ENCODE peak calls at places on chromosome 6, in six cellular contexts. Q is GM12892, U is GM12878, C is HepG2, X is H1, O is K562. B is an unnamed sample.

GRCh38 chr6:144434308-144434990 is 149.3 kb downstream of the UTRN start:
- DNase-seq in X (no peak), U (no peak), Q (no peak), C (no peak), O (no peak), B (no peak)

GRCh38 chr6:107805504-107805903 is 18.6 kb downstream of the SCML4 start:
- DNase-seq in Q (no peak), O (no peak), X (no peak), U (no peak), C (no peak), B (no peak)

GRCh38 chr6:14612016-14612415 is 494.4 kb downstream of the CD83 start:
- DNase-seq in C (no peak), O (no peak), X (no peak), U (no peak), Q (no peak), B (no peak)

GRCh38 chr6:53811746-53812145 is 16.9 kb downstream of the LRRC1 start:
- DNase-seq in X (no peak), Q (no peak), C (no peak), U (no peak), O (no peak), B (no peak)

GRCh38 chr6:126051739-126052138 is 65.4 kb downstream of the TRMT11 start:
- DNase-seq in U (no peak), Q (no peak), O (no peak), X (no peak), C (no peak), B (no peak)

GRCh38 chr6:17881085-17881883 is 106.2 kb downstream of the KIF13A start:
- DNase-seq in Q (no peak), X (no peak), O (no peak), C (no peak), U (no peak), B (no peak)

GRCh38 chr6:63742060-63742459 is 106.5 kb downstream of the PHF3 start:
- DNase-seq in C (no peak), Q (no peak), O (no peak), X (no peak), U (no peak), B (no peak)

GRCh38 chr6:90598192-90598951 is 11.5 kb upstream of the MAP3K7 start:
- DNase-seq in O (no peak), Q (no peak), C (no peak), U (no peak), X (no peak), B (no peak)

GRCh38 chr6:150256618-150257272 is 112.1 kb upstream of the IYD start:
- DNase-seq in C (no peak), Q (no peak), U (no peak), O (no peak), X (no peak), B (no peak)

GRCh38 chr6:118770112-118770788 is 118.9 kb upstream of the CEP85L start:
- DNase-seq in C (no peak), U (no peak), Q (no peak), X (no peak), O (no peak), B (no peak)

GRCh38 chr6:167306401-167306998 is 15.4 kb downstream of the UNC93A start:
- DNase-seq in X (no peak), U (no peak), O (no peak), C (peak; percentile 50), Q (no peak), B (no peak)

GRCh38 chr6:159961523-159961922 is 7.4 kb upstream of the IGF2R start:
- DNase-seq in U (no peak), Q (no peak), X (no peak), C (no peak), O (no peak), B (no peak)

GRCh38 chr6:151869345-151869744 is 61.9 kb downstream of the ESR1 start:
- DNase-seq in O (no peak), Q (no peak), C (no peak), X (no peak), U (no peak), B (no peak)

GRCh38 chr6:142833054-142833453 is 111.9 kb downstream of the HIVEP2 start:
- DNase-seq in X (no peak), O (no peak), C (no peak), Q (no peak), U (no peak), B (no peak)

GRCh38 chr6:110689275-110689935 is 125.9 kb downstream of the CDK19 start:
- DNase-seq in C (no peak), U (no peak), O (no peak), Q (no peak), X (no peak), B (no peak)

GRCh38 chr6:115838763-115839401 is 221.8 kb downstream of the FRK start:
- DNase-seq in Q (no peak), U (no peak), C (peak; percentile 50), X (peak; percentile 7), O (peak; percentile 42), B (peak; percentile 15)

GRCh38 chr6:40485300-40485699 is 101.9 kb downstream of the LRFN2 start:
- DNase-seq in C (no peak), U (no peak), O (no peak), Q (no peak), X (no peak), B (no peak)

GRCh38 chr6:163709693-163710092 is 295.2 kb downstream of the QKI start:
- DNase-seq in U (no peak), C (no peak), O (no peak), Q (no peak), X (no peak), B (no peak)

GRCh38 chr6:168138436-168138835 is 59.4 kb upstream of the FRMD1 start:
- DNase-seq in X (no peak), U (no peak), C (no peak), Q (no peak), O (no peak), B (no peak)

GRCh38 chr6:26305097-26305841 is 59.7 kb upstream of the BTN3A2 start:
- DNase-seq in U (no peak), C (peak; percentile 77), X (no peak), O (peak; percentile 86), Q (no peak), B (no peak)

GRCh38 chr6:1364791-1365190 is 24.6 kb upstream of the FOXF2 start:
- DNase-seq in O (no peak), Q (no peak), X (no peak), U (no peak), C (no peak), B (no peak)

GRCh38 chr6:5274231-5274630 is 12.9 kb downstream of the FARS2 start:
- DNase-seq in C (no peak), U (no peak), X (no peak), Q (no peak), O (no peak), B (no peak)

GRCh38 chr6:33696538-33697518 is 14.7 kb downstream of the UQCC2 start:
- DNase-seq in O (no peak), Q (no peak), C (no peak), X (no peak), U (no peak), B (no peak)

GRCh38 chr6:36944650-36945049 is 9.9 kb upstream of the PI16 start:
- DNase-seq in X (no peak), O (no peak), U (no peak), C (no peak), Q (no peak), B (no peak)

GRCh38 chr6:80457044-80457933 is 350.8 kb downstream of the BCKDHB start:
- DNase-seq in Q (no peak), X (no peak), O (no peak), C (no peak), U (no peak), B (no peak)

GRCh38 chr6:151374024-151374423 is 17.3 kb downstream of the ZBTB2 start:
- DNase-seq in U (no peak), C (peak; percentile 31), X (no peak), Q (no peak), O (peak; percentile 58), B (no peak)

GRCh38 chr6:36419295-36419694 is 23.4 kb downstream of the PXT1 start:
- DNase-seq in O (no peak), U (no peak), Q (no peak), C (no peak), X (no peak), B (no peak)

GRCh38 chr6:63635563-63636515 is at the start of gene PHF3:
- DNase-seq in Q (peak; percentile 81), U (peak; percentile 56), O (peak; percentile 95), X (peak; percentile 60), C (peak; percentile 91), B (peak; percentile 80)

GRCh38 chr6:131680868-131681267 is 20.3 kb downstream of the OR2A4 start:
- DNase-seq in C (no peak), Q (no peak), O (no peak), X (no peak), U (no peak), B (no peak)
- TF ChIP-seq TAF1 in C (no peak), Q (no peak), O (no peak), X (no peak), U (no peak), B (no peak)

DNA sequence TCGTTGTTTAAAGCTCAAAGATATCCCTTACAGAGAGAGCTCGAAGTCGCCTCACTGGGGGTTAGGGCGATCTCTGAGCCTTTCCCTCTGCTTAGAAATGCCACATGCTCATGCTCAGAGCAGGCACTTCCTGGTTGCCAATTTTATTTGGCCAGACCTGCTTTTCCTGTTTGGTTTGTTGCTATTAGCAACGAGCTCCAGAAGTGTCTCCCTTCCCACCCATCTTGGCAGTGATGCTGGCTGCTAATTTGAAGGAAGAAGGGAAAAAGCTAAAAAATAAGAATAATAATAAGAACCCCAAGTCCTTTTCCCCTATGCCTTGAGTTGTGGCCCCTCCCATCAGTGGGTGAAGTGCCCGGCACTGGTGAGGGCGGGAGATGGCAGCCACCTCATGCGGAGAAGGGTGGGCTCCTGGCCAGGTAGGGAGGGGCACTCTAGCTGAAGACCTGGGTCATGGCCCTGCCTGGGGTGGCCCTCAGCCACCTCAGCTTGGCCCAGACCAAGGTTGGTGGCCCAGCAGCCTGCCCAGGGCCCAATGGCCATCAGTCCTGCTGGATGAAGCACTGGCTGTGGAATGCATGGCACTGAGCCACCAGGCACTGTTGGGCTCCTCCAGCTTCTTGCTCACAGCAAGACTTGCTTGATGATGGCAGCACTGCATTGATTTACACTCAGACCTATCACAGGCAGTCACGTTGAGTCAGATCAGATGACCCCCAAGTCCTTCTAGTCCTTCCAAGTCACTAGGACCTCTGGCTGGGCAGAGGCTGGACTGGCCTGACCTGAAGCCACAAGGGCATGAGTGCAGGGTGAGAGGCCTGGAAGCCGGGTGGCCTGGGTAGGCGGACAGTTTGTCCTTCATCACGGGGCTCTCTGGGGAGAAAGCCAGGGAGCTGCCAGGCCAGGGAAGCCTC is 79.0 kb downstream of the SYNJ2 start:
- DNase-seq in O (no peak), Q (no peak), X (no peak), U (no peak), C (no peak), B (no peak)
- TF ChIP-seq POLR2A in O (no peak), Q (no peak), X (no peak), U (no peak), C (no peak), B (no peak)

GRCh38 chr6:106773482-106773881 is 144.1 kb downstream of the QRSL1 start:
- DNase-seq in U (no peak), C (no peak), X (no peak), Q (no peak), O (no peak), B (no peak)
- TF ChIP-seq TAF1 in U (no peak), C (no peak), X (no peak), Q (no peak), O (no peak), B (no peak)

DNA sequence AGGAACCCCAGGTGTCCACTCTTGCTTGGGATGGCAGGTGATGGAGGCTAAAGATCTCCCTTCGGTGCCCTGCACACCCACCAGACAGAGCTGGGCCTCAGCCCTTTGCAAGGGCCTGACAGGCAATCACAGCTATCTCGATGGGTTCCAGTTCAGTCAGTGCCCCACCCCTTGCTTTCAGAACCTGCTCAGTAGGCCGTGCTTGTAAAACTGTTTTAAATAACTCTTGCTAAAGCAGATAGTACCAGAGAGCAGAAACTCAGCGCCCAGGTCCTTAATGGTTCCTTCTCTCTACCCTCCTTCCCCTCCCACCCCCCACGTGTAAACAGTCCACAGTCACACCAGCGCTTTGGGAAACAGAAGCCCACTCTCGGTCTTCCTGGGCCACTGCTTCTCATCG is 39.2 kb downstream of the C6orf132 start:
- DNase-seq in C (no peak), U (no peak), Q (no peak), X (no peak), O (no peak), B (no peak)
- TF ChIP-seq POLR2A in C (no peak), U (no peak), Q (no peak), X (no peak), O (no peak), B (no peak)

B was measured in GM12891.